ENCODE peak calls at places on chromosomes 5 and 9, in nine cellular contexts. V, T, N, X, B, L, G, Q and O are unnamed samples.
A peak's percentile ranks its signal among the peaks of the same experiment; 100 is the strongest.

GRCh38 chr5:138440226-138441073 is 1.6 kb downstream of the REEP2 start:
- DNase-seq in X (no peak), T (no peak), B (no peak), L (peak; percentile 56), Q (no peak), N (no peak), V (no peak), G (no peak), O (no peak)

GRCh38 chr5:138696501-138696900 is 56.7 kb upstream of the CTNNA1 start:
- DNase-seq in Q (no peak), G (no peak), L (no peak), B (peak; percentile 65), V (no peak), T (peak; percentile 80), X (no peak), N (no peak), O (no peak)

GRCh38 chr9:33125871-33126822 is 41.0 kb downstream of the B4GALT1 start:
- DNase-seq in L (no peak), G (no peak), Q (no peak), V (no peak), B (peak; percentile 54), T (peak; percentile 64), N (no peak), X (peak; percentile 27), O (no peak)

GRCh38 chr9:2962471-2963172 is 118.7 kb upstream of the PUM3 start:
- DNase-seq in X (no peak), T (peak; percentile 33), V (no peak), N (no peak), B (no peak), G (no peak), L (no peak), Q (no peak), O (no peak)

GRCh38 chr5:88732181-88732633 is 150.8 kb downstream of the MEF2C start:
- DNase-seq in N (no peak), G (no peak), X (no peak), V (peak; percentile 32), B (peak; percentile 86), L (no peak), T (no peak), Q (peak; percentile 75), O (peak; percentile 80)

GRCh38 chr5:170451764-170452365 is 52.0 kb upstream of the KCNIP1 start:
- DNase-seq in B (peak; percentile 66), Q (no peak), L (no peak), X (no peak), G (no peak), N (no peak), V (no peak), T (peak; percentile 64), O (no peak)

GRCh38 chr9:573551-574410 is 267.7 kb upstream of the DMRT1 start:
- DNase-seq in N (no peak), B (peak; percentile 37), G (peak; percentile 34), T (no peak), V (no peak), X (no peak), L (no peak), Q (no peak), O (no peak)

GRCh38 chr5:96896806-96897205 is 20.5 kb downstream of the ERAP2 start:
- DNase-seq in Q (peak; percentile 81), L (no peak), B (no peak), G (no peak), T (no peak), N (no peak), V (no peak), X (no peak), O (peak; percentile 34)

GRCh38 chr9:105232207-105232606 is 12.2 kb upstream of the SLC44A1 start:
- DNase-seq in X (no peak), B (peak; percentile 18), G (no peak), T (no peak), L (no peak), Q (no peak), V (no peak), N (no peak), O (no peak)

GRCh38 chr5:140175367-140176027 is 509 bp downstream of the CYSTM1 start:
- DNase-seq in X (peak; percentile 77), L (peak; percentile 83), G (peak; percentile 79), N (peak; percentile 63), T (peak; percentile 40), Q (peak; percentile 70), V (peak; percentile 48), B (peak; percentile 64), O (peak; percentile 80)

GRCh38 chr5:139186293-139186692 is 11.9 kb downstream of the SIL1 start:
- DNase-seq in B (no peak), Q (no peak), T (no peak), X (no peak), V (no peak), G (no peak), N (no peak), L (no peak), O (no peak)

GRCh38 chr5:69265931-69266330 is 31.2 kb downstream of the CDK7 start:
- DNase-seq in V (no peak), X (peak; percentile 17), Q (peak; percentile 15), B (no peak), N (peak; percentile 6), G (no peak), L (peak; percentile 27), T (no peak), O (peak; percentile 9)

GRCh38 chr9:37903581-37903830 is 421 bp downstream of the SLC25A51 start:
- DNase-seq in Q (no peak), V (no peak), T (no peak), G (no peak), L (no peak), N (no peak), B (no peak), X (no peak), O (no peak)

GRCh38 chr5:134138416-134139376 is 24.2 kb downstream of the TCF7 start:
- DNase-seq in G (peak; percentile 8), L (no peak), X (no peak), N (peak; percentile 53), V (no peak), T (peak; percentile 90), Q (no peak), B (peak; percentile 68), O (peak; percentile 80)

GRCh38 chr5:178895615-178896571 is at the start of gene ZFP2:
- DNase-seq in B (peak; percentile 67), N (peak; percentile 18), G (peak; percentile 71), L (peak; percentile 89), Q (peak; percentile 33), V (peak; percentile 11), X (no peak), T (peak; percentile 59), O (peak; percentile 54)

GRCh38 chr5:38403407-38403806 is 145.0 kb downstream of the EGFLAM start:
- DNase-seq in V (no peak), X (no peak), T (peak; percentile 3), L (no peak), N (no peak), Q (no peak), G (no peak), B (peak; percentile 37), O (no peak)

GRCh38 chr9:127498298-127498697 is 47.0 kb downstream of the LRSAM1 start:
- DNase-seq in L (no peak), T (no peak), X (no peak), N (no peak), G (no peak), Q (no peak), B (no peak), V (no peak), O (no peak)

GRCh38 chr9:15606667-15607472 is 54.0 kb downstream of the CCDC171 start:
- DNase-seq in V (no peak), X (peak; percentile 14), Q (peak; percentile 70), B (peak; percentile 12), T (peak; percentile 36), G (no peak), L (peak; percentile 37), N (peak; percentile 18), O (peak; percentile 16)

GRCh38 chr9:13213337-13213736 is 66.2 kb downstream of the MPDZ start:
- DNase-seq in Q (no peak), T (no peak), B (peak; percentile 26), L (no peak), N (no peak), G (no peak), X (peak; percentile 4), V (no peak), O (no peak)
- TF ChIP-seq CTCF in Q (peak; percentile 65), T (peak; percentile 39), B (peak; percentile 30), L (peak; percentile 71), N (no peak), G (peak; percentile 10), X (peak; percentile 34), V (peak; percentile 22), O (peak; percentile 9)

GRCh38 chr9:94870465-94870792 is 143.9 kb downstream of the AOPEP start:
- DNase-seq in B (no peak), L (no peak), G (no peak), Q (no peak), X (no peak), V (no peak), N (no peak), T (no peak), O (no peak)

GRCh38 chr9:94868462-94868861 is 142.0 kb downstream of the AOPEP start:
- DNase-seq in V (no peak), Q (no peak), T (no peak), G (no peak), X (no peak), L (no peak), N (no peak), B (peak; percentile 38), O (no peak)

GRCh38 chr9:94867842-94868312 is 141.4 kb downstream of the AOPEP start:
- DNase-seq in B (peak; percentile 97), G (no peak), V (no peak), X (no peak), T (peak; percentile 83), Q (no peak), N (no peak), L (no peak), O (no peak)

GRCh38 chr9:94870793-94871558 is 144.5 kb downstream of the AOPEP start:
- DNase-seq in G (no peak), T (peak; percentile 54), V (no peak), N (peak; percentile 47), L (no peak), B (peak; percentile 90), Q (no peak), X (no peak), O (no peak)

DNA sequence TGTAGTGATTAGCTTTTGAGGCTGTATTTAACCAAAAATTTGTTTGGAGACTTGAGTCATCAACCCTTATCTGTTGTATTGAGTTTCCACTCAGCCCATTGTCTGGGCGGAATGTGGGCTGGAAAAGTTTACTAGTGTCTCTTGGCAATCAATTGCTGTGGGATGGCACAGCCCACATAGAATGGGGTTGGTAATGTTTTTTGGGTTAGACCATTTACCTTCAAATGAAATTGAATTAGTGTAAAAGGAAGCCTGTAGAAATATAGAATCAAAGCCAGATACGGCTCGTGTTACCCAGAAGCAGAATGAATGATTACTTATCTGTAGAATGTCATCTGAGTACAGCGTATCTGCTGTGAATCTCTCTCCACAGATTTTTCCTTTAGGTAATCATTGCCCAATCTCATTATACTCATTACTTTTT is 142.9 kb downstream of the AOPEP start:
- DNase-seq in N (no peak), Q (no peak), L (peak; percentile 35), B (peak; percentile 90), X (no peak), T (no peak), G (no peak), V (no peak), O (no peak)
- H3K4me3 ChIP-seq in N (no peak overlapping the region), Q (no peak overlapping the region), L (no peak overlapping the region), B (no peak overlapping the region), X (no peak overlapping the region), T (no peak overlapping the region), G (no peak overlapping the region), V (no peak overlapping the region), O (no peak overlapping the region)

GRCh38 chr9:135098400-135099105 is 11.1 kb downstream of the OLFM1 start:
- DNase-seq in G (no peak), T (peak; percentile 6), V (no peak), X (peak; percentile 50), N (no peak), Q (peak; percentile 12), L (no peak), B (no peak), O (no peak)
- H3K36me3 ChIP-seq in G (no peaks in the 10 kb centered on the region), T (no peaks in the 10 kb centered on the region), V (no peaks in the 10 kb centered on the region), X (no peaks in the 10 kb centered on the region), N (no peaks in the 10 kb centered on the region), Q (no peaks in the 10 kb centered on the region), L (no peaks in the 10 kb centered on the region), B (no peaks in the 10 kb centered on the region), O (no peaks in the 10 kb centered on the region)

GRCh38 chr5:912356-913091 is 19.8 kb downstream of the TRIP13 start:
- DNase-seq in V (no peak), B (peak; percentile 99), G (no peak), N (peak; percentile 56), X (no peak), L (no peak), T (peak; percentile 99), Q (peak; percentile 15), O (no peak)
- TF ChIP-seq CTCF in V (no peak), B (peak; percentile 34), G (no peak), N (no peak), X (no peak), L (peak; percentile 46), T (peak; percentile 34), Q (peak; percentile 37), O (no peak)